ENCODE peak calls at places on chromosomes 4 and X, in five cellular contexts. D, M, O, T and P are unnamed samples.

GRCh38 chr4:62260256-62260655 is 1060.1 kb downstream of the ADGRL3 start:
- DNase-seq in M (no peak), T (no peak), O (no peak), D (no peak), P (no peak)

GRCh38 chrX:18674788-18675735 is 3.2 kb upstream of the RS1 start:
- DNase-seq in D (peak), M (peak), T (peak), O (peak), P (peak)

GRCh38 chr4:87097075-87097474 is 123.3 kb downstream of the KLHL8 start:
- DNase-seq in O (no peak), M (no peak), T (no peak), D (no peak), P (no peak)

GRCh38 chr4:138952405-138952804 is 63.2 kb upstream of the NOCT start:
- DNase-seq in T (peak), O (no peak), D (peak), M (no peak), P (no peak)

GRCh38 chrX:152989292-152989658 is 4.6 kb downstream of the PNMA5 start:
- DNase-seq in O (no peak), M (no peak), D (no peak), T (no peak), P (no peak)

GRCh38 chr4:118193421-118193820 is 159.1 kb downstream of the NDST3 start:
- DNase-seq in M (no peak), T (no peak), O (no peak), D (no peak), P (no peak)

GRCh38 chrX:44244008-44244407 is 99.5 kb downstream of the EFHC2 start:
- DNase-seq in D (no peak), T (no peak), M (peak), O (no peak), P (no peak)

GRCh38 chr4:123465416-123465815 is 68.8 kb downstream of the SPRY1 start:
- DNase-seq in T (no peak), O (no peak), M (no peak), D (no peak), P (no peak)

GRCh38 chrX:9133426-9133825 is 99.5 kb upstream of the FAM9B start:
- DNase-seq in O (no peak), D (no peak), M (no peak), T (no peak), P (no peak)